ENCODE peak calls at places on chromosomes 11 and 22, in five cellular contexts. One of them, this sample, is unnamed.
A peak's percentile ranks its signal among the peaks of the same experiment; 100 is the strongest.

GRCh38 chr11:134026655-134027343 is 42.1 kb upstream of the JAM3 start:
- DNase-seq in AG10803: no peak
- DNase-seq in GM23338: peak; percentile 45
- DNase-seq in epithelial cell of esophagus: no peak
- DNase-seq in neural progenitor cell: peak; percentile 84
- DNase-seq in this sample: no peak

GRCh38 chr22:47872761-47873535 is 1110.5 kb downstream of the TBC1D22A start:
- DNase-seq in GM23338: no peak
- DNase-seq in epithelial cell of esophagus: no peak
- DNase-seq in neural progenitor cell: no peak
- DNase-seq in AG10803: no peak
- DNase-seq in this sample: no peak

GRCh38 chr11:119297938-119298337 is 19.0 kb downstream of the MCAM start:
- DNase-seq in neural progenitor cell: no peak
- DNase-seq in epithelial cell of esophagus: no peak
- DNase-seq in GM23338: no peak
- DNase-seq in AG10803: no peak
- DNase-seq in this sample: no peak

GRCh38 chr11:88799749-88800500 is 265.9 kb downstream of the GRM5 start:
- DNase-seq in neural progenitor cell: no peak
- DNase-seq in GM23338: no peak
- DNase-seq in AG10803: no peak
- DNase-seq in epithelial cell of esophagus: no peak
- DNase-seq in this sample: no peak

GRCh38 chr11:34053161-34053686 is 1.7 kb downstream of the CAPRIN1 start:
- DNase-seq in epithelial cell of esophagus: peak; percentile 78
- DNase-seq in neural progenitor cell: peak; percentile 84
- DNase-seq in AG10803: peak; percentile 74
- DNase-seq in GM23338: peak; percentile 78
- DNase-seq in this sample: peak; percentile 79

GRCh38 chr11:48109046-48109666 is 107.5 kb upstream of the OR4B1 start:
- DNase-seq in epithelial cell of esophagus: peak; percentile 45
- DNase-seq in neural progenitor cell: peak; percentile 26
- DNase-seq in GM23338: no peak
- DNase-seq in AG10803: peak; percentile 66
- DNase-seq in this sample: peak; percentile 15

GRCh38 chr11:128865490-128865889 is 1.6 kb downstream of the KCNJ1 start:
- DNase-seq in GM23338: no peak
- DNase-seq in epithelial cell of esophagus: peak; percentile 71
- DNase-seq in neural progenitor cell: no peak
- DNase-seq in AG10803: no peak
- DNase-seq in this sample: no peak

GRCh38 chr22:20469110-20469855 is 26.3 kb downstream of the KLHL22 start:
- DNase-seq in neural progenitor cell: no peak
- DNase-seq in GM23338: no peak
- DNase-seq in epithelial cell of esophagus: no peak
- DNase-seq in AG10803: no peak
- DNase-seq in this sample: no peak

GRCh38 chr11:2691991-2692841 is 7.6 kb downstream of the KCNQ1OT1 start:
- DNase-seq in epithelial cell of esophagus: peak; percentile 37
- DNase-seq in GM23338: peak; percentile 67
- DNase-seq in neural progenitor cell: peak; percentile 61
- DNase-seq in AG10803: no peak
- DNase-seq in this sample: peak; percentile 54

GRCh38 chr22:23302171-23303002 is 122.1 kb downstream of the BCR start:
- DNase-seq in epithelial cell of esophagus: no peak
- DNase-seq in GM23338: no peak
- DNase-seq in AG10803: no peak
- DNase-seq in neural progenitor cell: no peak
- DNase-seq in this sample: no peak

GRCh38 chr11:9859491-9860305 is 195.8 kb downstream of the SWAP70 start:
- DNase-seq in epithelial cell of esophagus: no peak
- DNase-seq in neural progenitor cell: no peak
- DNase-seq in AG10803: peak; percentile 89
- DNase-seq in GM23338: no peak
- DNase-seq in this sample: no peak

DNA sequence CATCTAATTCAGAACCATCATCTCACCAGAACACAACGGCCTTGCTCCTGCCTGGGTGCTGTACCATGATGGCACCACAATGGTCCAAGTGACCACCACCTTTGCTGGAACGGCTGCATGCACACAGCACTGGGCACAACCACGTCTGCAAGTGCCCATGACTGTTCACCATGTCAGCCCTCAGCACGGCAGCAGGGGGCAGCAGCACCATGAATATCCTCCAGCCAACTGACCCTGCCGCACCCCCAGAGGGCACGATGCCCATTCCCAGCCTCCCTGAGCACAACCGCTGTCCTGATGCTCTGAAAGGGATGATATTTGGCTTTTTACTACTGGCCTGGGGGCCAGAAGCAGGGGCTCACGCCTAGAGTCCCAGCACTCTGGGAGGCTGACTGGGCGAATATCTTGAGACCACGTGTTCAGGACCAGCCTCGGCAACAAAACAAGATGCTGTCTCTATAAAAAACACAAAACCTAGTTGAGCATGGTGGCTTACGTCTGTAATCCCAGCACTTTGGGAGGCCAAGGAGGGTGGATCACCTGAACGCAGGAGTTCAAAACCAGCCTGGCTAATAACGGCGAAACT is 25.7 kb downstream of the DRD4 start:
- DNase-seq in GM23338: peak; percentile 78
- DNase-seq in neural progenitor cell: peak; percentile 65
- DNase-seq in AG10803: peak; percentile 57
- DNase-seq in epithelial cell of esophagus: peak; percentile 59
- DNase-seq in this sample: peak; percentile 68
- TF ChIP-seq CTCF in GM23338: peak; percentile 91
- TF ChIP-seq CTCF in neural progenitor cell: peak; percentile 75
- TF ChIP-seq CTCF in AG10803: peak; percentile 68
- TF ChIP-seq CTCF in epithelial cell of esophagus: peak; percentile 61
- TF ChIP-seq CTCF in this sample: peak; percentile 92

GRCh38 chr11:26493616-26494015 is 78.4 kb downstream of the MUC15 start:
- DNase-seq in neural progenitor cell: peak; percentile 34
- DNase-seq in epithelial cell of esophagus: no peak
- DNase-seq in GM23338: peak; percentile 8
- DNase-seq in AG10803: no peak
- DNase-seq in this sample: no peak

DNA sequence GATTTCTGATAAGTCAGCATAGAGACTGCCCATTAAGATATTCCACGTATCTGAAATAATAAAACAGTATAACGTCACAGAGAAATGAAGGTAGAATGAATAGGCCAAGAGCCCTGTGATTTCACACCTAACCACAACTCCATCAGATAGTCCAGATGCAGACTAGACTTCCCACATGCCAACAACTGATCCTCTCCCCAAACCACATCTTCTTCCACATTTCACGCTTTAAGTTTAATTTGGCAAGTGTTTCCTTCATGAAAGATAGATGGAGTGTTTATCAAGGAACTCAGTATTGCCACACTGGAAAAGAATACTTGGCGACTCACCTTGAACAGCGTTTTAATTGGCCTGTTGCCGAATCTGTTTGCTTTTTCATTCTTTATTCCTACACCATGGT is 81.5 kb downstream of the MUC15 start:
- DNase-seq in neural progenitor cell: no peak
- DNase-seq in GM23338: no peak
- DNase-seq in AG10803: no peak
- DNase-seq in epithelial cell of esophagus: no peak
- DNase-seq in this sample: no peak
- H3K4me3 ChIP-seq in neural progenitor cell: no peak overlapping the region
- H3K4me3 ChIP-seq in GM23338: no peak overlapping the region
- H3K4me3 ChIP-seq in AG10803: no peak overlapping the region
- H3K4me3 ChIP-seq in epithelial cell of esophagus: no peak overlapping the region
- H3K4me3 ChIP-seq in this sample: no peak overlapping the region

DNA sequence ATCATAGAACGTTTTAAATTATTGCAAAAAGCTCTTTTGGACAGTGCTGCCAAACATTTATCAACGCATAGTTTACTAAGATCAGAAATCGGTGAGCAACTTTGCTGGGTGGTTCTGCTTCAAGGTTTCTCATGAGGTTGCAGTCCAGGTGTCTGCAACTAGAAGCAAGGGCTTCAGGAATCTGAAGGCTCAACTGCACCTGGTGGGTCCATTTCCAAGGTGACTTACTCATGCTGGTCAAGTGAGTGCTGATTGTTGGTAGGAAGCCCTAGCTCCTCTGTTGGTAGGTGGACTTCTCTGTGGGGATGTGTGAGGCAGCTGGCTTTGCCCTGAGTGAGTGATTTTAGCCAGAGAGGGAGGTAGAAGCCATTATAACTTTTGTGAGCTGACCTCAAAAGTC is 22.5 kb downstream of the ARHGEF12 start:
- DNase-seq in neural progenitor cell: no peak
- DNase-seq in epithelial cell of esophagus: no peak
- DNase-seq in GM23338: no peak
- DNase-seq in AG10803: no peak
- DNase-seq in this sample: no peak
- TF ChIP-seq CTCF in neural progenitor cell: no peak
- TF ChIP-seq CTCF in epithelial cell of esophagus: no peak
- TF ChIP-seq CTCF in GM23338: no peak
- TF ChIP-seq CTCF in AG10803: no peak
- TF ChIP-seq CTCF in this sample: no peak

DNA sequence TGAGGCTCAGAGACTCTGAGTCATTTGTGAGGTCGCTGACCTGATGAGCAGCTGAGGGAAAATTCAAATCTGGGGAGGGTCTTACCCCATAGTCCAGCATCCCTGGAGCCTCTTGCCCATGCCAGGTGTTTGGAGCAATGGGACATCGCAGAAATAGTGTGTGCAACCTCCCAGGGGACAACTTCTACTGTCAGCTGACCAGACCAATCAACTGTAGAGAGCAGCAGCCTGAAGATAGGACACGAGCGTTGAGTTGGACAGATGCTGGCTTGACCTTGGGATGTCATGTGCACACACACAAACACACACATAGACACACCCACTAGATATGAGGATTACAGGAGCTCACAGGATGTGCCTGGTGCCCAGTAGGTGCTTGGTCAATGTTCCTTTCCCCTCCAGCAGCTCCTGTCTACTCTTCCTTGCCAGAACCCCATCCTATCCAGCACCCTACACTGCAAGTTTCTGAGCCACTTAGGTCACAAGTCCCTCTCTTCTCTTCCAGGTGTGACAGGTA is 59.1 kb upstream of the MPEG1 start:
- DNase-seq in neural progenitor cell: no peak
- DNase-seq in AG10803: no peak
- DNase-seq in epithelial cell of esophagus: no peak
- DNase-seq in GM23338: no peak
- DNase-seq in this sample: no peak
- H3K4me3 ChIP-seq in neural progenitor cell: no peak overlapping the region
- H3K4me3 ChIP-seq in AG10803: no peak overlapping the region
- H3K4me3 ChIP-seq in epithelial cell of esophagus: no peak overlapping the region
- H3K4me3 ChIP-seq in GM23338: no peak overlapping the region
- H3K4me3 ChIP-seq in this sample: no peak overlapping the region

DNA sequence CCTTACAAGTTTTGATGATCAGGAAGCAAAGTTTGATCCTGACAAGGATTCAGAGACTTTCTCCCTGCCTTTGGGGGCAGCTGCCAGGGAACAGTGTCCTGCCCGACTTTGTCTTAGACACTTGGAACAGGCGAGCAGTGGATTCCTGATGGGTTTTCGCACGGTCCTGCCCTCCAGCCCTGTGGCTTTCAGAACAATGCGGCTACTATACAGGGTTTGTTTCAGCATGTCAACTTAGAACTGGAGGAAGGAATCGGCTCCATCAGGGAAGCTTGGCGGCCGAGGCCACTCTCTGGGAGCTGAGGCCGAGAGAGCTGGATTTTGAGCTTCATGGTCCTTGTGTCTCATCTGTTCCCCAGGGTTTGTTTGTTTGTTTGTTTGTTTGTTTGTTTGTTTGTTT is 11.5 kb downstream of the ANO1 start:
- DNase-seq in GM23338: no peak
- DNase-seq in neural progenitor cell: no peak
- DNase-seq in AG10803: no peak
- DNase-seq in epithelial cell of esophagus: peak; percentile 27
- DNase-seq in this sample: no peak
- TF ChIP-seq CTCF in GM23338: no peak
- TF ChIP-seq CTCF in neural progenitor cell: no peak
- TF ChIP-seq CTCF in AG10803: no peak
- TF ChIP-seq CTCF in epithelial cell of esophagus: no peak
- TF ChIP-seq CTCF in this sample: no peak

DNA sequence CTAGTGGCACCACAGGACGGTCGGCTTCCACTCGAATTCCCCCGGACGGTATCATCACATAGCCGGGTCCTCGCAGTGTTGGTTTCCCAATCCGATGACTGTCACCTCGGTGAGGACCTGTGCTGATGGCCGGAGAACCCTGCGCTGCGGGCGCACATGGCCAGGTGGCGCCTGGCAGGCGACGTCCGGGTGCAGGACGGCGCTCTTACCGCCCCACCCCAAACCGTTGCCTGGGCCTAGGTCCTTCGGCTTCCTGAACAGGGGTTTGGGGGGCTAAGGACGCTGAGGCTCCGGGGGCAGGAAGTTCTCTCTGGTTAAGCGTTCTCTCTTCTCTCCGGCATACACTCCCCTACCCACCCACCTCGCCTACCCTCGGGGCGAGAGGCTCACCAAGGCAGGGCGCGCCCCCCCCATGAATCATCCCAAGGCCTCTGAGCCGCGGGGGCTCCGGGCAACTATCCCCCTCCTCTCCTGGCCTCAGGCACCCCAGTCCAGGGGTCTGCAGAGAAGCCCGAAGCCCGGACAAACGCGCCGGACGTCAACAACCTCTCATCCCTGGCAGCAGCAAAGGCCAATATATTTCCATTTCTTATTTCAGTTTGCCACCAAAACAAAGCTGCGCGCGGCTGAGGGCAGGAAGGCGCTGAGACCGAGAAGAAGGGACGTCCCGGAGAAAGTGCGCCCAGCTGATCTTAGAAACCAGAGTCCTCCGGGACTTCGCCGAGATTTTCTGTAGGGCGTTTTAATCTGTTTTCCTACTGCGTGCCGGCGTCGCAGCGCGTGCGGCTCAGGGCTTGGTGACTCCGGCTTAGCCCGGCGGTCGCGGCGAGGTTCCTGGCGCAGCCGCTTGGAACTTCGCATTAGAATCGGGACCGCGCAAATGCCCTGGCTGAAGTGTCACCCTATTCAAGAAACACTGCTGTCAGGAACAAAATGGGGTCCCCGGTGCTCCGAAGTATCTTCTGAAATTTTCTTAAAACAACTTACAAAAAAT is 5.6 kb downstream of the ALX4 start:
- DNase-seq in AG10803: no peak
- DNase-seq in GM23338: peak; percentile 73
- DNase-seq in epithelial cell of esophagus: no peak
- DNase-seq in neural progenitor cell: peak; percentile 86
- DNase-seq in this sample: peak; percentile 27
- H3K4me3 ChIP-seq in AG10803: no peak overlapping the region
- H3K4me3 ChIP-seq in GM23338: peak overlapping the region; percentile 53
- H3K4me3 ChIP-seq in epithelial cell of esophagus: no peak overlapping the region
- H3K4me3 ChIP-seq in neural progenitor cell: peak overlapping the region; percentile 12
- H3K4me3 ChIP-seq in this sample: no peak overlapping the region

GRCh38 chr11:74446445-74446844 is 20.9 kb downstream of the KCNE3 start:
- DNase-seq in neural progenitor cell: no peak
- DNase-seq in AG10803: peak; percentile 27
- DNase-seq in GM23338: no peak
- DNase-seq in epithelial cell of esophagus: no peak
- DNase-seq in this sample: no peak

GRCh38 chr11:74447720-74448119 is 19.6 kb downstream of the KCNE3 start:
- DNase-seq in GM23338: no peak
- DNase-seq in epithelial cell of esophagus: no peak
- DNase-seq in AG10803: no peak
- DNase-seq in neural progenitor cell: no peak
- DNase-seq in this sample: no peak

GRCh38 chr11:74444173-74444832 is 23.0 kb downstream of the KCNE3 start:
- DNase-seq in GM23338: peak; percentile 27
- DNase-seq in AG10803: no peak
- DNase-seq in neural progenitor cell: no peak
- DNase-seq in epithelial cell of esophagus: no peak
- DNase-seq in this sample: no peak

GRCh38 chr11:74442601-74443000 is 24.7 kb downstream of the KCNE3 start:
- DNase-seq in GM23338: no peak
- DNase-seq in neural progenitor cell: no peak
- DNase-seq in AG10803: no peak
- DNase-seq in epithelial cell of esophagus: peak; percentile 60
- DNase-seq in this sample: no peak

GRCh38 chr11:74443071-74443864 is 24.1 kb downstream of the KCNE3 start:
- DNase-seq in neural progenitor cell: peak; percentile 45
- DNase-seq in AG10803: no peak
- DNase-seq in epithelial cell of esophagus: peak; percentile 78
- DNase-seq in GM23338: peak; percentile 44
- DNase-seq in this sample: peak; percentile 36
- TF ChIP-seq CTCF in neural progenitor cell: no peak
- TF ChIP-seq CTCF in AG10803: no peak
- TF ChIP-seq CTCF in epithelial cell of esophagus: peak; percentile 66
- TF ChIP-seq CTCF in GM23338: peak; percentile 54
- TF ChIP-seq CTCF in this sample: peak; percentile 54